ENCODE peak calls at places on chromosomes 7 and 10, in ten cellular contexts. Y is effector memory CD4-positive, alpha-beta T cell; D is foreskin fibroblast; N is fibroblast of pulmonary artery; K is astrocyte of the cerebellum; S is body of pancreas; E is gastrocnemius medialis; O is MM.1S; Q is stomach; X is prostate gland. A is an unnamed sample.

GRCh38 chr10:114940735-114941134 is 2.7 kb downstream of the TRUB1 start:
- DNase-seq in K (no peak), Q (no peak), N (peak), O (no peak), E (no peak), S (no peak), Y (no peak), X (no peak), D (peak), A (peak)

GRCh38 chr7:49187543-49188268 is 263.4 kb downstream of the CDC14C start:
- DNase-seq in K (no peak), O (no peak), X (no peak), Y (no peak), E (no peak), Q (no peak), N (no peak), S (no peak), D (no peak), A (no peak)

GRCh38 chr7:127810691-127811660 is 159.0 kb downstream of the SND1 start:
- DNase-seq in D (no peak), O (no peak), Y (no peak), Q (no peak), K (no peak), E (no peak), S (no peak), N (no peak), X (no peak), A (no peak)

GRCh38 chr7:148262721-148263229 is 327.8 kb upstream of the C7orf33 start:
- DNase-seq in K (no peak), Q (peak), D (peak), N (peak), X (peak), S (peak), E (peak), Y (peak), O (peak), A (peak)

GRCh38 chr10:3470191-3470590 is 297.6 kb upstream of the PITRM1 start:
- DNase-seq in E (no peak), Y (no peak), D (no peak), O (no peak), S (no peak), X (no peak), K (no peak), Q (no peak), N (no peak), A (no peak)

GRCh38 chr10:1360581-1361164 is 304.5 kb downstream of the WDR37 start:
- DNase-seq in S (no peak), O (no peak), N (no peak), Q (no peak), X (no peak), D (no peak), K (peak), E (no peak), Y (no peak), A (no peak)

GRCh38 chr10:81297292-81297691 is 577.7 kb upstream of the NRG3 start:
- DNase-seq in N (no peak), D (no peak), Y (no peak), K (no peak), Q (no peak), O (no peak), E (no peak), S (no peak), X (no peak), A (no peak)

GRCh38 chr7:148688526-148688925 is 10.2 kb upstream of the CUL1 start:
- DNase-seq in N (no peak), X (no peak), Q (no peak), K (no peak), O (no peak), E (no peak), Y (no peak), S (no peak), D (no peak), A (no peak)

GRCh38 chr10:132704008-132704814 is 81.7 kb downstream of the NKX6-2 start:
- DNase-seq in O (no peak), D (no peak), Q (no peak), K (no peak), N (no peak), X (no peak), Y (no peak), S (no peak), E (no peak), A (no peak)

GRCh38 chr10:102433619-102434046 is 1.3 kb upstream of the CUEDC2 start:
- DNase-seq in D (no peak), X (no peak), Y (no peak), E (no peak), O (no peak), Q (no peak), S (peak), N (no peak), K (no peak), A (no peak)

GRCh38 chr10:132406181-132406580 is 9.2 kb downstream of the PWWP2B start:
- DNase-seq in X (no peak), S (no peak), D (no peak), K (no peak), N (no peak), O (no peak), E (no peak), Y (no peak), Q (no peak), A (no peak)

GRCh38 chr10:86535057-86535882 is 13.7 kb upstream of the WAPL start:
- DNase-seq in S (peak), X (peak), Y (peak), D (peak), N (no peak), Q (peak), E (peak), O (no peak), K (no peak), A (no peak)

GRCh38 chr7:27973625-27974024 is 207.0 kb downstream of the JAZF1 start:
- DNase-seq in E (no peak), N (no peak), O (no peak), K (no peak), D (no peak), Y (no peak), Q (no peak), X (no peak), S (no peak), A (no peak)

GRCh38 chr10:8874268-8874667 is 819.8 kb downstream of the GATA3 start:
- DNase-seq in Y (no peak), K (no peak), S (no peak), D (no peak), E (no peak), X (no peak), Q (no peak), O (no peak), N (no peak), A (peak)

GRCh38 chr7:31192996-31193395 is 140.9 kb downstream of the ADCYAP1R1 start:
- DNase-seq in S (peak), Q (peak), Y (no peak), D (peak), X (peak), E (no peak), N (peak), O (no peak), K (peak), A (peak)

GRCh38 chr10:119409385-119409784 is 133.1 kb downstream of the RGS10 start:
- DNase-seq in Y (no peak), D (no peak), N (no peak), X (no peak), S (no peak), Q (no peak), E (no peak), K (no peak), O (no peak), A (no peak)

GRCh38 chr7:99184468-99185225 is 23.3 kb downstream of the KPNA7 start:
- DNase-seq in D (no peak), S (no peak), Q (no peak), Y (no peak), E (no peak), N (no peak), K (no peak), X (no peak), O (no peak), A (no peak)

GRCh38 chr10:33612551-33612950 is 278.1 kb upstream of the NRP1 start:
- DNase-seq in Q (no peak), N (peak), O (peak), D (peak), E (no peak), K (peak), X (no peak), Y (no peak), S (no peak), A (peak)

GRCh38 chr7:1095621-1096155 is 7.8 kb downstream of the GPER1 start:
- DNase-seq in Y (no peak), D (no peak), X (no peak), S (no peak), O (no peak), K (no peak), E (no peak), Q (no peak), N (no peak), A (no peak)

GRCh38 chr7:80883188-80884025 is 35.4 kb downstream of the SEMA3C start:
- DNase-seq in K (peak), Y (no peak), N (peak), E (no peak), S (peak), D (peak), Q (no peak), X (peak), O (no peak), A (peak)

GRCh38 chr7:151381333-151382078 is 28.3 kb downstream of the WDR86 start:
- DNase-seq in K (no peak), S (no peak), Q (peak), E (no peak), O (no peak), N (no peak), X (no peak), D (no peak), Y (peak), A (no peak)

GRCh38 chr7:10116511-10116910 is 857.2 kb upstream of the PHF14 start:
- DNase-seq in X (no peak), D (no peak), N (no peak), E (no peak), K (no peak), S (no peak), Y (no peak), Q (no peak), O (no peak), A (no peak)

GRCh38 chr7:113797420-113797995 is 121.3 kb downstream of the PPP1R3A start:
- DNase-seq in S (no peak), D (peak), Y (no peak), K (no peak), E (no peak), Q (no peak), N (no peak), X (no peak), O (no peak), A (no peak)

GRCh38 chr10:6669269-6669859 is 89.3 kb upstream of the PRKCQ start:
- DNase-seq in K (peak), O (peak), D (peak), E (no peak), X (no peak), S (peak), Y (no peak), N (peak), Q (no peak), A (peak)

GRCh38 chr10:132494831-132495230 is 42.8 kb upstream of the INPP5A start:
- DNase-seq in X (no peak), K (no peak), E (no peak), D (no peak), O (no peak), Y (no peak), S (no peak), Q (no peak), N (no peak), A (no peak)

GRCh38 chr10:97222346-97222961 is 36.7 kb upstream of the SLIT1 start:
- DNase-seq in O (no peak), S (peak), Y (no peak), X (no peak), Q (no peak), E (no peak), K (no peak), N (no peak), D (no peak), A (no peak)

GRCh38 chr10:103602028-103602851 is 108.7 kb downstream of the NEURL1 start:
- DNase-seq in X (no peak), E (no peak), D (no peak), Y (no peak), K (no peak), S (no peak), Q (no peak), N (no peak), O (no peak), A (no peak)

GRCh38 chr10:59563506-59563905 is 146.1 kb downstream of the SLC16A9 start:
- DNase-seq in O (no peak), K (no peak), Q (no peak), X (no peak), D (peak), N (no peak), S (no peak), E (no peak), Y (no peak), A (no peak)

GRCh38 chr10:43685744-43686143 is 37.1 kb upstream of the ZNF32 start:
- DNase-seq in K (no peak), E (peak), O (no peak), D (no peak), S (peak), Q (peak), X (no peak), Y (no peak), N (no peak), A (no peak)

GRCh38 chr7:137992042-137992737 is 9.7 kb downstream of the CREB3L2 start:
- DNase-seq in N (peak), X (no peak), K (no peak), E (no peak), Y (no peak), S (peak), O (no peak), D (peak), Q (no peak), A (no peak)

GRCh38 chr7:133678137-133678814 is 425.4 kb downstream of the EXOC4 start:
- DNase-seq in Q (no peak), S (no peak), Y (no peak), K (peak), N (no peak), E (no peak), O (no peak), X (no peak), D (no peak), A (peak)

GRCh38 chr10:132516771-132517725 is 20.5 kb upstream of the INPP5A start:
- DNase-seq in K (peak), X (peak), Q (peak), O (no peak), N (peak), E (peak), D (peak), S (peak), Y (no peak), A (peak)

GRCh38 chr10:29317027-29317420 is 28.2 kb downstream of the LYZL1 start:
- DNase-seq in S (no peak), N (peak), Y (no peak), D (no peak), O (no peak), K (no peak), X (no peak), E (no peak), Q (no peak), A (no peak)

DNA sequence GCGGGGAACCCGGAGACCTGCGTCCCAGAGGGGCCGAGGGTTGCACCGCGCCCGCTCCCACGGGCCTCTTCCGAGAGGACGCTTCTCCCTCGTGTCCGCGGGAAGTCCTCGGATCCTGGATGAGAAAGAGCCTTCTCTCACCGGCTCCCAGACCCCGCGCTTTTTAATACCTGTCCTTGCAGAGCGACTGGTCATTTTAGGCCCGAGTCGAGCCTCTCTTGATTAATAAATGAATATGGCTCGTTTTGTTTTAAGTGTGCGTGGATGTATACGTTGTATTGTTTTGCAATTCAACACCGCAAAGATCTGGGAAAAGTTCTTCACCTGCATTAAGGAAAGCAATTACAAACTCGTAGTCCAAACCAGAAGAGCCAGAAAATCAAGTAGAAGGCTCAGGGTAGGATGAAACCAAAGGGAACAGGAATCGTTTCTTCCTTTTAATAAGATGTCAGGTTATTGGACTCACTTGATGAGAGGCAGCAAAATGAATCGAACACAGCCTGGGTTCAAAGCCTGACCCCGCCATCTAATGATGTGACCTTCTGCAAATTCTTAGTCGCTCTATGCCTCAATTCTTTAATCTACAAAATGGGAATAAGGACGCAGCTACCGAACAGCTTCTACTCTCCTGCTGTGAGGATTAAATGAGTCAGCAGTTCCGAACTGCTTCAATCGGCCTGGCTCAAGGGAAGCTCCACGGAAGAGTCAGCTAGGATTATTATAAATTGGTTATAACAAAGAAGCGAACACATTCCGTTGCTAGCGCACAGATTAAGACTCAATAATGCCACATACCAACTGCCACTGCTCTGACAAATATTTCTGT is 277.8 kb upstream of the NEBL start:
- DNase-seq in O (no peak), X (peak), N (no peak), Y (no peak), S (peak), Q (no peak), K (no peak), D (no peak), E (no peak), A (no peak)
- H3K4me3 ChIP-seq in O (no peak), X (peak), N (peak), Y (no peak), S (peak), Q (peak), K (peak), D (peak), E (peak), A (peak)

GRCh38 chr10:99534456-99534938 is 1.8 kb downstream of the NKX2-3 start:
- DNase-seq in E (no peak), N (no peak), Y (no peak), O (no peak), D (no peak), K (no peak), X (no peak), Q (no peak), S (no peak), A (no peak)

GRCh38 chr10:99536400-99537254 is 3.9 kb downstream of the NKX2-3 start:
- DNase-seq in O (no peak), N (no peak), E (no peak), Q (no peak), X (no peak), K (no peak), S (no peak), Y (no peak), D (no peak), A (no peak)

GRCh38 chr10:99533496-99534455 is 1.0 kb downstream of the NKX2-3 start:
- DNase-seq in D (no peak), N (no peak), Q (no peak), S (no peak), K (no peak), O (no peak), Y (no peak), E (no peak), X (no peak), A (no peak)

GRCh38 chr10:99535764-99536399 is 3.1 kb downstream of the NKX2-3 start:
- DNase-seq in E (no peak), Y (no peak), S (no peak), D (no peak), Q (no peak), O (no peak), N (no peak), K (no peak), X (no peak), A (no peak)

DNA sequence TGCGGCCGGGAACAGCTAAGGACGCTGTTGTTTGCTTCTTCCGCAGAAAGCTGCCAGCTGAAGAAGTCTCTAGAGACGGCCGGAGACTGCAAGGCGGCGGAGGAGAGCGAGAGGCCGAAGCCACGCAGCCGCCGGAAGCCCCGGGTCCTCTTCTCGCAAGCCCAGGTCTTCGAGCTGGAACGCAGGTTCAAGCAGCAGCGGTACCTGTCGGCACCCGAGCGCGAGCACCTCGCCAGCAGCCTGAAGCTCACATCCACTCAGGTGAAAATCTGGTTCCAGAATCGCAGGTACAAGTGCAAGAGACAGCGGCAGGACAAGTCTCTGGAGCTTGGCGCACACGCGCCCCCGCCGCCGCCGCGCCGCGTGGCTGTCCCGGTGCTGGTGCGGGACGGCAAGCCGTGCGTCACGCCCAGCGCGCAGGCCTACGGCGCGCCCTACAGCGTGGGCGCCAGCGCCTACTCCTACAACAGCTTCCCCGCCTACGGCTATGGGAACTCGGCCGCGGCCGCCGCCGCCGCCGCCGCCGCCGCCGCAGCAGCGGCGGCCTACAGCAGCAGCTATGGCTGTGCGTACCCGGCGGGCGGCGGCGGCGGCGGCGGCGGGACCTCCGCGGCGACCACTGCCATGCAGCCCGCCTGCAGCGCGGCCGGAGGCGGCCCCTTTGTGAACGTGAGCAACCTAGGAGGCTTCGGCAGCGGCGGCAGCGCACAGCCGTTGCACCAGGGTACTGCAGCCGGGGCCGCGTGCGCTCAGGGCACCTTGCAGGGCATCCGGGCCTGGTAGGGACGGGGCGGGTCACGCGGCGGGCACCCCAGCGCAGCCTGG is 2.4 kb downstream of the NKX2-3 start:
- DNase-seq in D (peak), K (no peak), S (no peak), Y (no peak), X (no peak), Q (no peak), E (no peak), N (peak), O (no peak), A (peak)
- H3K4me3 ChIP-seq in D (no peak), K (no peak), S (no peak), Y (no peak), X (peak), Q (peak), E (peak), N (no peak), O (no peak), A (no peak)

DNA sequence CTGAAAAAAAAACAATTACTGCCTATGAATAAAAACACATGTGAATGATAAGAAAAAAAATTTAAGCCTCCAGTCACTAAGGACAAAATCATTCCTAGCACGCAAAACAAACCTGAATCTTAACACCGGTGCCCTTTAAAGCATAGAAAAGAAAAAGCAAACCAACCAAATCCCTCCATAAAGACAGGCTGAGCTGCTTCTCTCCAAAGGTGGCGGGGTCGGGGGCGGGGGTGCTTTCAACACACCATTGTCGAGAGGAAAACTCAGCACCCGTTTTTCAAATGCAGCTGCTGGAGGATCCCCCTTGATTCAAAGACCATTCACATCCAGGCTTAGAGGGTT is 1.4 kb downstream of the ST8SIA6 start:
- DNase-seq in Y (no peak), D (no peak), K (no peak), N (no peak), O (no peak), S (no peak), Q (no peak), X (no peak), E (no peak), A (no peak)
- H3K4me3 ChIP-seq in Y (peak), D (no peak), K (peak), N (no peak), O (no peak), S (no peak), Q (peak), X (peak), E (peak), A (no peak)

GRCh38 chr7:112204072-112204775 is 2.0 kb downstream of the DOCK4 start:
- DNase-seq in O (no peak), Q (no peak), Y (no peak), D (peak), K (no peak), E (no peak), N (peak), S (no peak), X (peak), A (peak)
- H3K4me3 ChIP-seq in O (peak), Q (peak), Y (peak), D (peak), K (peak), E (peak), N (peak), S (no peak), X (peak), A (peak)

GRCh38 chr7:88456490-88456889 is 149.8 kb upstream of the STEAP4 start:
- DNase-seq in Y (no peak), S (no peak), E (no peak), X (no peak), O (no peak), D (no peak), N (no peak), Q (no peak), K (no peak), A (no peak)
- H3K4me3 ChIP-seq in Y (no peak), S (no peak), E (no peak), X (no peak), O (no peak), D (no peak), N (no peak), Q (no peak), K (no peak), A (no peak)

DNA sequence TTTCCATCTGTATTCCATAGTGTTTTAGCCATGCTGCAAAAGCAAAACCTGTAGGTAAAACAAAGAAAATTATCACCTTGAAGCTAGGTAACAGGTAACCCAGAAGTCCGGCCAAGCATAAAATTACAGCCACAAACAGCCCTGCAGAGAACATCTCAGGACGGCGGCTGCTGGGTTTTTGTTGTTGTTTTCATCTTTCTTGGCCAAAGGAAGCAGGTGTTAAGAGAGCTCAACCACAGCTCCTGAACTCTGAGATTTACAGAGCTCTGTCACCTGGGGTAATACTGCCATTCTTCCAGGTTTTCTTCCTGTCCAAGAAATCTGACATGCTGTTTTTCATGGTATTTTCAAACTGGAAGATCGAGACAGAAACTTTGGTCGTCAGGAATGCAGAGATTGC is 847 bp upstream of the SCIN start:
- DNase-seq in O (peak), N (no peak), D (no peak), Y (no peak), X (no peak), E (no peak), Q (no peak), K (no peak), S (no peak), A (no peak)
- H3K4me3 ChIP-seq in O (peak), N (no peak), D (no peak), Y (no peak), X (no peak), E (no peak), Q (no peak), K (no peak), S (no peak), A (no peak)

A was measured in mammary epithelial cell.